ENCODE peak calls at places on chromosomes 13 and 19, in four cellular contexts. A is thyroid gland, L is left lung, F is right lobe of liver. Z is an unnamed sample.

GRCh38 chr19:32224371-32225244 is 120.8 kb upstream of the ZNF507 start:
- DNase-seq in A (peak; percentile 46), L (peak; percentile 52), F (peak; percentile 69), Z (peak; percentile 69)

GRCh38 chr19:2016041-2016807 is 710 bp upstream of the BTBD2 start:
- DNase-seq in F (peak; percentile 80), L (peak; percentile 83), A (peak; percentile 85), Z (peak; percentile 79)

GRCh38 chr19:38638461-38638860 is 9.0 kb upstream of the ACTN4 start:
- DNase-seq in F (no peak), A (no peak), L (no peak), Z (no peak)

GRCh38 chr19:41924151-41925145 is 3.8 kb downstream of the ERFL start:
- DNase-seq in L (no peak), F (no peak), A (no peak), Z (no peak)

GRCh38 chr19:16078311-16078758 is 2.0 kb downstream of the TPM4 start:
- DNase-seq in L (peak; percentile 31), A (no peak), F (no peak), Z (peak; percentile 46)

GRCh38 chr13:102907016-102907756 is 61.4 kb downstream of the ERCC5 start:
- DNase-seq in A (no peak), F (no peak), L (no peak), Z (no peak)

GRCh38 chr13:73708393-73708985 is 425.7 kb downstream of the KLF12 start:
- DNase-seq in L (no peak), A (peak; percentile 60), F (no peak), Z (peak; percentile 61)

GRCh38 chr13:33345842-33346241 is 60.3 kb upstream of the STARD13 start:
- DNase-seq in A (no peak), F (no peak), L (no peak), Z (no peak)

GRCh38 chr19:45577111-45577905 is 7.3 kb downstream of the OPA3 start:
- DNase-seq in L (no peak), A (no peak), F (peak; percentile 75), Z (peak; percentile 57)

GRCh38 chr13:75934889-75935288 is 298.8 kb downstream of the LMO7 start:
- DNase-seq in F (no peak), L (no peak), A (no peak), Z (no peak)

GRCh38 chr13:51303063-51303552 is 36.4 kb upstream of the SERPINE3 start:
- DNase-seq in A (no peak), F (no peak), L (no peak), Z (no peak)

GRCh38 chr19:12994701-12995595 is at the start of gene NFIX:
- DNase-seq in L (peak; percentile 64), F (peak; percentile 76), A (peak; percentile 72), Z (peak; percentile 59)

GRCh38 chr13:59103004-59103768 is 1060.5 kb downstream of the DIAPH3 start:
- DNase-seq in A (no peak), F (no peak), L (no peak), Z (no peak)

GRCh38 chr19:52946322-52947310 is 16.1 kb downstream of the ZNF816 start:
- DNase-seq in L (no peak), A (peak; percentile 69), F (no peak), Z (peak; percentile 54)

GRCh38 chr19:42166336-42166735 is 34.1 kb upstream of the POU2F2 start:
- DNase-seq in L (no peak), F (no peak), A (no peak), Z (no peak)

GRCh38 chr13:54574791-54575190 is 1546.2 kb downstream of the OLFM4 start:
- DNase-seq in L (no peak), A (no peak), F (no peak), Z (no peak)

GRCh38 chr13:106529415-106530208 is 5.8 kb downstream of the EFNB2 start:
- DNase-seq in L (no peak), F (no peak), A (no peak), Z (no peak)

GRCh38 chr19:13839938-13840750 is 36.8 kb upstream of the NANOS3 start:
- DNase-seq in L (peak; percentile 74), A (peak; percentile 47), F (peak; percentile 72), Z (no peak)

GRCh38 chr19:49890349-49891311 is 6.1 kb downstream of the IL4I1 start:
- DNase-seq in A (peak; percentile 50), L (no peak), F (no peak), Z (peak; percentile 57)

GRCh38 chr13:42926555-42926954 is 65.5 kb downstream of the EPSTI1 start:
- DNase-seq in A (no peak), F (no peak), L (no peak), Z (no peak)

GRCh38 chr13:36006895-36007294 is 124.3 kb downstream of the DCLK1 start:
- DNase-seq in L (no peak), A (no peak), F (no peak), Z (no peak)

GRCh38 chr19:16970821-16971220 is 55.8 kb downstream of the CPAMD8 start:
- DNase-seq in F (no peak), L (no peak), A (no peak), Z (no peak)

GRCh38 chr13:106593131-106593530 is 25.2 kb upstream of the ARGLU1 start:
- DNase-seq in L (no peak), A (no peak), F (no peak), Z (no peak)

GRCh38 chr19:1522061-1522460 is 1.8 kb upstream of the PLK5 start:
- DNase-seq in F (no peak), A (no peak), L (no peak), Z (peak; percentile 40)

GRCh38 chr13:79289557-79289956 is 116.5 kb downstream of the RBM26 start:
- DNase-seq in L (no peak), F (no peak), A (no peak), Z (no peak)

GRCh38 chr13:20387441-20387971 is 138.2 kb downstream of the CRYL1 start:
- DNase-seq in L (no peak), A (no peak), F (no peak), Z (no peak)

GRCh38 chr13:68708336-68708908 is 1399.2 kb upstream of the ATXN8OS start:
- DNase-seq in F (no peak), L (no peak), A (no peak), Z (peak; percentile 33)

GRCh38 chr19:2495130-2495641 is 19.3 kb downstream of the GADD45B start:
- DNase-seq in A (peak; percentile 97), F (peak; percentile 92), L (peak; percentile 90), Z (peak; percentile 93)

GRCh38 chr13:41224113-41225110 is 30.0 kb upstream of the KBTBD7 start:
- DNase-seq in A (no peak), L (no peak), F (no peak), Z (no peak)

GRCh38 chr19:41324921-41325639 is 15.1 kb downstream of the CCDC97 start:
- DNase-seq in L (peak; percentile 77), F (no peak), A (peak; percentile 70), Z (no peak)

GRCh38 chr13:74210693-74211393 is 76.6 kb upstream of the KLF12 start:
- DNase-seq in F (no peak), L (no peak), A (no peak), Z (peak; percentile 14)

GRCh38 chr13:75299206-75299605 is 182.8 kb downstream of the TBC1D4 start:
- DNase-seq in L (no peak), A (no peak), F (no peak), Z (no peak)

GRCh38 chr13:100269837-100270236 is 180.9 kb downstream of the PCCA start:
- DNase-seq in L (peak; percentile 58), A (peak; percentile 61), F (peak; percentile 69), Z (peak; percentile 47)

GRCh38 chr19:56603829-56604228 is 8.7 kb downstream of the ZNF71 start:
- DNase-seq in A (no peak), L (no peak), F (no peak), Z (no peak)

GRCh38 chr13:45258339-45258685 is 57.5 kb upstream of the KCTD4 start:
- DNase-seq in A (peak; percentile 63), F (no peak), L (peak; percentile 52), Z (no peak)

GRCh38 chr19:45079063-45079910 is at the start of gene GEMIN7:
- DNase-seq in L (peak; percentile 67), A (peak; percentile 74), F (peak; percentile 74), Z (peak; percentile 70)

GRCh38 chr19:53511933-53512374 is 26.0 kb upstream of the ZNF331 start:
- DNase-seq in L (peak; percentile 45), A (peak; percentile 70), F (no peak), Z (peak; percentile 75)

GRCh38 chr13:110521946-110522345 is 39.6 kb downstream of the RAB20 start:
- DNase-seq in A (no peak), F (no peak), L (peak; percentile 81), Z (no peak)
- H3K4me1 ChIP-seq in A (peaks cover 72% of the 10 kb centered on the region), F (peaks cover 63% of the 10 kb centered on the region), L (peaks cover 21% of the 10 kb centered on the region), Z (peaks cover 41% of the 10 kb centered on the region)

GRCh38 chr19:35409191-35409590 is 38.3 kb downstream of the GPR42 start:
- DNase-seq in F (no peak), L (no peak), A (no peak), Z (no peak)
- H3K27me3 ChIP-seq in F (no peaks in the 10 kb centered on the region), L (no peaks in the 10 kb centered on the region), A (no peaks in the 10 kb centered on the region), Z (no peaks in the 10 kb centered on the region)

GRCh38 chr13:24128112-24128511 is 32.4 kb upstream of the SPATA13 start:
- DNase-seq in L (no peak), A (no peak), F (no peak), Z (no peak)

GRCh38 chr13:24119593-24120508 is 40.7 kb upstream of the SPATA13 start:
- DNase-seq in A (no peak), F (no peak), L (no peak), Z (no peak)

GRCh38 chr13:24124789-24125476 is 35.6 kb upstream of the SPATA13 start:
- DNase-seq in A (no peak), L (no peak), F (no peak), Z (no peak)

GRCh38 chr13:24127116-24127631 is 33.3 kb upstream of the SPATA13 start:
- DNase-seq in A (no peak), L (peak; percentile 38), F (peak; percentile 75), Z (no peak)

DNA sequence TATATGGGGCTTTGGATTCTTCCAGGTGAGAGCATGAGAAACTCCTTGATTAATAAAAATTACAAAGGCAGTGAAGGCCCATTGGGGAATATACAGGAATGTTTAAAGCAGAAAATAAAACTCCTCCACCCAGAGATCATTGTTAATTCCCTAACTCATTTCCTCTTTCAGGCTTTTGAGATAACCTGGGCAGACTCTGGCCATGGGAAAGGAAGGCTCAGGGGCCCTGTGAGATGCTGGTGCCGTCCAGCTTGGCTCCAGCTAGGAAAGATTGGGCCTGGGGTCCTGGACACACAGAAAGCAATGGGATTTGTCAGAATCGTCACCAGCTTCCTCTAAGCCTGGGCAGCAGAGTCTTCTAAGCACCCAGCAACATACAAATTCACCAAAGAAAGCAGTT is 36.8 kb upstream of the SPATA13 start:
- DNase-seq in F (no peak), A (no peak), L (no peak), Z (no peak)
- H3K9me3 ChIP-seq in F (no peaks in the 10 kb centered on the region), A (no peaks in the 10 kb centered on the region), L (no peaks in the 10 kb centered on the region), Z (no peaks in the 10 kb centered on the region)

DNA sequence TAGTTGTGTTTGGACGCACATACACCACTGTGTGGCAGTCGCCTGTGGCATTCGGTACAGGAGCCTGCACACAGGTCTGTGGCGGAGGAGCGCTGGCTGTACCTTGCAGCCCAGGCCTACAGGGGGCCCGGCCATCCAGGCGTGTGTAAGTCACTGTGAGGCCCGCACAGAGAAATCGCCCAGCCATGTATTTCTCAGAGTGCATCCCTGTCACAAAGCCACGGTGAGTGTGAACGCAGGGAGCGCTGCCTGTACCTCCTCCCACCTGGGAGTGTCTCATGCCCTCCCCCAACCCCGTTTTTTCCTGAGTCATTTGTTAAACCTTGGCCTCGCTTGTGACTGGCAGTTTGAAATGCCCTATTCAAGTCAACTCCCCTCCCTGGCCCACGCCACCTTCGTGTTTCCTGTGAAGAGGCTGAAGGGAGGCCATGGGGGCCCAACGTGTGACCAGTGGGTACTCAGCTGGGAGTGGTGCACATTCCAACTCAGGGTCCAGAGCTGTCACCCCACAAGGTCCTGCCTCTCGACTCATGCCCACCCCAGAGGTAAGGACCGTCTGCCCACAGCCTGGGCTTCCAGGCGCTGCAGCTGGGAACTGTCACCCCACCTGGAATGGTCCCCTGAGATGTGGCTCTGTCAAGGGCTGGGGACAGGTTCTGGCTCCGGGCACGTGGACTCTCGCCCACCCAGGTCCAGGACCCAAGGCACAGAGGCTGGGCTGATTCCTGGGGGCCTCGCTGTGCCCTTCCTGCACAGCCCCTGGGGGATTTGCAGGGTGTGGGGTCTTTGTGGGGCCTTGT is 11.6 kb upstream of the RASA3 start:
- DNase-seq in F (peak; percentile 51), L (no peak), A (no peak), Z (no peak)
- H3K4me1 ChIP-seq in F (no peaks in the 10 kb centered on the region), L (peaks cover 5% of the 10 kb centered on the region), A (no peaks in the 10 kb centered on the region), Z (peaks cover 5% of the 10 kb centered on the region)